ENCODE peak calls at places on chromosomes 7 and 10, in seven cellular contexts. One of them, this sample, is unnamed.
A peak's percentile ranks its signal among the peaks of the same experiment; 100 is the strongest.

GRCh38 chr7:125112741-125113309 is 183.2 kb upstream of the POT1 start:
- DNase-seq in body of pancreas: no peak
- DNase-seq in hepatocyte: no peak
- DNase-seq in GM23338: no peak
- DNase-seq in IMR-90: peak; percentile 2
- DNase-seq in tibial nerve: no peak
- DNase-seq in lung: no peak
- DNase-seq in this sample: no peak

GRCh38 chr10:14022954-14023353 is 307.8 kb downstream of the FRMD4A start:
- DNase-seq in lung: no peak
- DNase-seq in hepatocyte: no peak
- DNase-seq in body of pancreas: peak; percentile 18
- DNase-seq in tibial nerve: no peak
- DNase-seq in GM23338: no peak
- DNase-seq in IMR-90: no peak
- DNase-seq in this sample: no peak

GRCh38 chr10:121216721-121217181 is 365.6 kb downstream of the WDR11 start:
- DNase-seq in lung: no peak
- DNase-seq in hepatocyte: no peak
- DNase-seq in IMR-90: no peak
- DNase-seq in tibial nerve: peak; percentile 39
- DNase-seq in body of pancreas: no peak
- DNase-seq in GM23338: no peak
- DNase-seq in this sample: no peak

GRCh38 chr7:2299131-2299829 is 15.0 kb downstream of the SNX8 start:
- DNase-seq in body of pancreas: peak; percentile 18
- DNase-seq in IMR-90: peak; percentile 88
- DNase-seq in GM23338: no peak
- DNase-seq in hepatocyte: no peak
- DNase-seq in lung: no peak
- DNase-seq in tibial nerve: peak; percentile 40
- DNase-seq in this sample: peak; percentile 68

GRCh38 chr10:123013456-123014419 is 4.9 kb downstream of the ACADSB start:
- DNase-seq in tibial nerve: no peak
- DNase-seq in GM23338: no peak
- DNase-seq in lung: no peak
- DNase-seq in IMR-90: no peak
- DNase-seq in body of pancreas: no peak
- DNase-seq in hepatocyte: no peak
- DNase-seq in this sample: no peak

GRCh38 chr10:31004611-31005193 is 27.0 kb downstream of the ZNF438 start:
- DNase-seq in body of pancreas: no peak
- DNase-seq in IMR-90: peak; percentile 90
- DNase-seq in hepatocyte: no peak
- DNase-seq in GM23338: no peak
- DNase-seq in lung: no peak
- DNase-seq in tibial nerve: no peak
- DNase-seq in this sample: no peak

GRCh38 chr10:89904755-89905154 is 203.4 kb downstream of the KIF20B start:
- DNase-seq in hepatocyte: no peak
- DNase-seq in GM23338: no peak
- DNase-seq in body of pancreas: no peak
- DNase-seq in tibial nerve: no peak
- DNase-seq in lung: no peak
- DNase-seq in IMR-90: no peak
- DNase-seq in this sample: no peak

GRCh38 chr10:108095932-108096925 is 931.7 kb upstream of the SORCS1 start:
- DNase-seq in tibial nerve: no peak
- DNase-seq in lung: no peak
- DNase-seq in body of pancreas: no peak
- DNase-seq in hepatocyte: no peak
- DNase-seq in GM23338: no peak
- DNase-seq in IMR-90: no peak
- DNase-seq in this sample: no peak

GRCh38 chr10:93198401-93199175 is 124.9 kb downstream of the CYP26A1 start:
- DNase-seq in hepatocyte: peak; percentile 42
- DNase-seq in GM23338: peak; percentile 34
- DNase-seq in lung: no peak
- DNase-seq in body of pancreas: no peak
- DNase-seq in tibial nerve: peak; percentile 12
- DNase-seq in IMR-90: peak; percentile 42
- DNase-seq in this sample: no peak

GRCh38 chr7:81267508-81267907 is 348.7 kb upstream of the SEMA3C start:
- DNase-seq in body of pancreas: peak; percentile 14
- DNase-seq in hepatocyte: no peak
- DNase-seq in GM23338: no peak
- DNase-seq in lung: no peak
- DNase-seq in IMR-90: peak; percentile 43
- DNase-seq in tibial nerve: no peak
- DNase-seq in this sample: no peak

GRCh38 chr7:97003262-97004236 is 1.8 kb upstream of the DLX6 start:
- DNase-seq in lung: no peak
- DNase-seq in IMR-90: no peak
- DNase-seq in tibial nerve: no peak
- DNase-seq in hepatocyte: no peak
- DNase-seq in body of pancreas: no peak
- DNase-seq in GM23338: peak; percentile 44
- DNase-seq in this sample: no peak

GRCh38 chr7:50665403-50666123 is 100.4 kb upstream of the DDC start:
- DNase-seq in GM23338: no peak
- DNase-seq in IMR-90: peak; percentile 10
- DNase-seq in hepatocyte: no peak
- DNase-seq in lung: no peak
- DNase-seq in body of pancreas: no peak
- DNase-seq in tibial nerve: no peak
- DNase-seq in this sample: no peak

GRCh38 chr7:49324707-49325106 is 400.4 kb downstream of the CDC14C start:
- DNase-seq in lung: no peak
- DNase-seq in GM23338: peak; percentile 13
- DNase-seq in hepatocyte: no peak
- DNase-seq in IMR-90: no peak
- DNase-seq in body of pancreas: no peak
- DNase-seq in tibial nerve: no peak
- DNase-seq in this sample: no peak

GRCh38 chr7:41503438-41503837 is 199.5 kb downstream of the INHBA start:
- DNase-seq in GM23338: no peak
- DNase-seq in body of pancreas: no peak
- DNase-seq in hepatocyte: no peak
- DNase-seq in tibial nerve: no peak
- DNase-seq in IMR-90: peak; percentile 69
- DNase-seq in lung: no peak
- DNase-seq in this sample: no peak

GRCh38 chr10:4635394-4635793 is 190.6 kb upstream of the AKR1E2 start:
- DNase-seq in tibial nerve: no peak
- DNase-seq in GM23338: no peak
- DNase-seq in body of pancreas: no peak
- DNase-seq in hepatocyte: no peak
- DNase-seq in IMR-90: peak; percentile 44
- DNase-seq in lung: no peak
- DNase-seq in this sample: no peak

GRCh38 chr10:35331894-35332640 is 4.2 kb upstream of the CCNY start:
- DNase-seq in hepatocyte: peak; percentile 72
- DNase-seq in tibial nerve: no peak
- DNase-seq in GM23338: no peak
- DNase-seq in body of pancreas: no peak
- DNase-seq in IMR-90: peak; percentile 97
- DNase-seq in lung: no peak
- DNase-seq in this sample: no peak

GRCh38 chr7:91164948-91165845 is 99.0 kb upstream of the FZD1 start:
- DNase-seq in IMR-90: peak; percentile 88
- DNase-seq in tibial nerve: peak; percentile 8
- DNase-seq in body of pancreas: no peak
- DNase-seq in GM23338: no peak
- DNase-seq in hepatocyte: no peak
- DNase-seq in lung: no peak
- DNase-seq in this sample: no peak

GRCh38 chr10:102208311-102209035 is 17.6 kb upstream of the ELOVL3 start:
- DNase-seq in IMR-90: peak; percentile 52
- DNase-seq in lung: no peak
- DNase-seq in tibial nerve: no peak
- DNase-seq in body of pancreas: no peak
- DNase-seq in hepatocyte: no peak
- DNase-seq in GM23338: no peak
- DNase-seq in this sample: no peak

GRCh38 chr7:39672176-39672575 is 48.8 kb downstream of the RALA start:
- DNase-seq in body of pancreas: no peak
- DNase-seq in GM23338: no peak
- DNase-seq in lung: no peak
- DNase-seq in hepatocyte: no peak
- DNase-seq in IMR-90: no peak
- DNase-seq in tibial nerve: no peak
- DNase-seq in this sample: no peak

GRCh38 chr7:71886066-71886465 is 526.1 kb downstream of the CALN1 start:
- DNase-seq in GM23338: no peak
- DNase-seq in hepatocyte: no peak
- DNase-seq in lung: no peak
- DNase-seq in IMR-90: no peak
- DNase-seq in tibial nerve: no peak
- DNase-seq in body of pancreas: no peak
- DNase-seq in this sample: no peak

GRCh38 chr10:66714741-66715140 is 211.1 kb upstream of the LRRTM3 start:
- DNase-seq in GM23338: no peak
- DNase-seq in hepatocyte: no peak
- DNase-seq in lung: no peak
- DNase-seq in IMR-90: peak; percentile 28
- DNase-seq in body of pancreas: no peak
- DNase-seq in tibial nerve: no peak
- DNase-seq in this sample: no peak

GRCh38 chr10:70771311-70772194 is 13.6 kb downstream of the TBATA start:
- DNase-seq in GM23338: no peak
- DNase-seq in body of pancreas: no peak
- DNase-seq in hepatocyte: no peak
- DNase-seq in lung: no peak
- DNase-seq in IMR-90: no peak
- DNase-seq in tibial nerve: no peak
- DNase-seq in this sample: peak; percentile 34

GRCh38 chr10:132543916-132544743 is 6.5 kb downstream of the INPP5A start:
- DNase-seq in GM23338: no peak
- DNase-seq in body of pancreas: peak; percentile 3
- DNase-seq in lung: no peak
- DNase-seq in IMR-90: no peak
- DNase-seq in tibial nerve: no peak
- DNase-seq in hepatocyte: no peak
- DNase-seq in this sample: no peak

DNA sequence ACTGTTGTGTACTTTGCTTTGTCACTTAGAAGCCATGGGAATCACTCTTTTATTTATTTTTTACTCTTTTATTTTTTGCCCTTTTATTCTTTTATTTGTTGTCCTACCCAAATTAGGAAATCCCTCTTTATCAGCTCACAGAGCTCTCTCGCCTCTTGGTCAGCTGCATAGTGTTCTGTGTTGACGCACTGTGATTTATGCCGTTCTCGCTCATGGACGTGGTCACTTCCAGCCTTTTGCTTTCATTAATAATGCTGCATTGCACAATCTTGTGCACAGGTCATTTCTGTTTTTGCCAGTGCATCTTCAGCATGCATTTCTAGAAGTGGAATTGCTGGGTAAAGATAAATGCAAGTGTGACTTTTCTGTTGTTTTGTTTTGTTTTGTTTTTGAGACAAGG is 42.3 kb downstream of the FBH1 start:
- DNase-seq in hepatocyte: no peak
- DNase-seq in tibial nerve: no peak
- DNase-seq in body of pancreas: no peak
- DNase-seq in GM23338: no peak
- DNase-seq in lung: no peak
- DNase-seq in IMR-90: no peak
- DNase-seq in this sample: no peak
- H3K36me3 ChIP-seq in hepatocyte: no peaks in the 10 kb centered on the region
- H3K36me3 ChIP-seq in tibial nerve: peaks cover 94% of the 10 kb centered on the region
- H3K36me3 ChIP-seq in body of pancreas: no peaks in the 10 kb centered on the region
- H3K36me3 ChIP-seq in GM23338: peaks cover 49% of the 10 kb centered on the region
- H3K36me3 ChIP-seq in lung: peaks cover 47% of the 10 kb centered on the region
- H3K36me3 ChIP-seq in IMR-90: peaks cover 63% of the 10 kb centered on the region
- H3K36me3 ChIP-seq in this sample: peaks cover 63% of the 10 kb centered on the region

GRCh38 chr7:158356454-158356853 is 231.2 kb downstream of the PTPRN2 start:
- DNase-seq in hepatocyte: no peak
- DNase-seq in body of pancreas: no peak
- DNase-seq in IMR-90: no peak
- DNase-seq in tibial nerve: no peak
- DNase-seq in lung: no peak
- DNase-seq in GM23338: no peak
- DNase-seq in this sample: no peak

GRCh38 chr7:158358926-158359645 is 228.5 kb downstream of the PTPRN2 start:
- DNase-seq in tibial nerve: no peak
- DNase-seq in lung: no peak
- DNase-seq in IMR-90: no peak
- DNase-seq in hepatocyte: no peak
- DNase-seq in GM23338: no peak
- DNase-seq in body of pancreas: no peak
- DNase-seq in this sample: no peak

GRCh38 chr7:158357898-158358821 is 229.5 kb downstream of the PTPRN2 start:
- DNase-seq in body of pancreas: no peak
- DNase-seq in hepatocyte: no peak
- DNase-seq in lung: no peak
- DNase-seq in IMR-90: no peak
- DNase-seq in GM23338: no peak
- DNase-seq in tibial nerve: no peak
- DNase-seq in this sample: peak; percentile 37

GRCh38 chr7:158355456-158356065 is 232.1 kb downstream of the PTPRN2 start:
- DNase-seq in hepatocyte: no peak
- DNase-seq in body of pancreas: no peak
- DNase-seq in IMR-90: no peak
- DNase-seq in tibial nerve: no peak
- DNase-seq in lung: no peak
- DNase-seq in GM23338: peak; percentile 52
- DNase-seq in this sample: peak; percentile 33

GRCh38 chr7:158357106-158357897 is 230.3 kb downstream of the PTPRN2 start:
- DNase-seq in lung: no peak
- DNase-seq in GM23338: no peak
- DNase-seq in tibial nerve: no peak
- DNase-seq in hepatocyte: no peak
- DNase-seq in body of pancreas: no peak
- DNase-seq in IMR-90: no peak
- DNase-seq in this sample: peak; percentile 44
- H3K4me3 ChIP-seq in lung: no peak overlapping the region
- H3K4me3 ChIP-seq in GM23338: no peak overlapping the region
- H3K4me3 ChIP-seq in tibial nerve: no peak overlapping the region
- H3K4me3 ChIP-seq in hepatocyte: no peak overlapping the region
- H3K4me3 ChIP-seq in body of pancreas: no peak overlapping the region
- H3K4me3 ChIP-seq in IMR-90: no peak overlapping the region
- H3K4me3 ChIP-seq in this sample: no peak overlapping the region

GRCh38 chr10:84205853-84206513 is 11.6 kb downstream of the CDHR1 start:
- DNase-seq in body of pancreas: no peak
- DNase-seq in hepatocyte: no peak
- DNase-seq in IMR-90: no peak
- DNase-seq in GM23338: no peak
- DNase-seq in tibial nerve: no peak
- DNase-seq in lung: no peak
- DNase-seq in this sample: peak; percentile 7
- TF ChIP-seq CTCF in body of pancreas: no peak
- TF ChIP-seq CTCF in hepatocyte: no peak
- TF ChIP-seq CTCF in IMR-90: no peak
- TF ChIP-seq CTCF in GM23338: no peak
- TF ChIP-seq CTCF in tibial nerve: no peak
- TF ChIP-seq CTCF in lung: no peak
- TF ChIP-seq CTCF in this sample: no peak

DNA sequence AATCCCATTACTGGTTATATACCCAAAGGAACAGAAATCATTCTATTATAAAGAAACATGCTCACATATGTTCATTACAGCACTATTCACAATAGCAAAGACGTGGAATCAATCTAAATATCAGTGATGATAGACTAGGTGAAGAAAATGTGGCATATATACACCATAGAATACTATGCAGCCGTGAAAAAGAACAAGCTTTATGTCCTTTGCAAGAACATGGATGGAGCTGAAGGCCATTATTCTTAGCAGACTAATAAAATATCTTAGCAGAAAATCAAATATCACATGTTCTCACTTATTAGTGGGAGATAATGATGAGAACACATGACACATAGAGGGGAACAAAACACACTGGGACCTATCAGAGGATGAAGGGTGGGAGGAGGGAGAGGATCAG is 38.8 kb downstream of the CAPZA2 start:
- DNase-seq in hepatocyte: no peak
- DNase-seq in tibial nerve: no peak
- DNase-seq in lung: no peak
- DNase-seq in body of pancreas: no peak
- DNase-seq in IMR-90: no peak
- DNase-seq in GM23338: no peak
- DNase-seq in this sample: no peak
- H3K36me3 ChIP-seq in hepatocyte: no peaks in the 10 kb centered on the region
- H3K36me3 ChIP-seq in tibial nerve: peaks cover 41% of the 10 kb centered on the region
- H3K36me3 ChIP-seq in lung: peaks cover 11% of the 10 kb centered on the region
- H3K36me3 ChIP-seq in body of pancreas: no peaks in the 10 kb centered on the region
- H3K36me3 ChIP-seq in IMR-90: peaks cover 5% of the 10 kb centered on the region
- H3K36me3 ChIP-seq in GM23338: peaks cover 2% of the 10 kb centered on the region
- H3K36me3 ChIP-seq in this sample: peaks cover 12% of the 10 kb centered on the region